ENCODE peak calls at places on chromosome 16, in ten cellular contexts. O is T-helper 1 cell, M is GM04503, R is GM23248, C is NCI-H1092 treated with DMSO at 0.1 percent for 48 hours, Z is IMR-90, T is esophagus squamous epithelium, K is lung, N is BJ, L is NCI-H524. E is an unnamed sample.
A peak's percentile ranks its signal among the peaks of the same experiment; 100 is the strongest.

GRCh38 chr16:3188925-3189825 is 1.2 kb downstream of the OR1F1 start:
- DNase-seq in O (no peak), M (no peak), R (peak; percentile 73), C (peak; percentile 23), Z (peak; percentile 59), T (no peak), K (no peak), N (no peak), L (peak; percentile 80), E (no peak)

GRCh38 chr16:17370233-17371013 is 100.3 kb downstream of the XYLT1 start:
- DNase-seq in O (no peak), M (no peak), R (peak; percentile 62), C (no peak), Z (peak; percentile 69), T (no peak), K (no peak), N (no peak), L (peak; percentile 14), E (no peak)

GRCh38 chr16:89096768-89097527 is 3.3 kb downstream of the ACSF3 start:
- DNase-seq in O (peak; percentile 28), M (no peak), R (no peak), C (no peak), Z (peak; percentile 12), T (no peak), K (no peak), N (no peak), L (no peak), E (no peak)

GRCh38 chr16:4011940-4012629 is 104.2 kb downstream of the ADCY9 start:
- DNase-seq in O (no peak), M (no peak), R (no peak), C (no peak), Z (no peak), T (no peak), K (no peak), N (no peak), L (no peak), E (no peak)

GRCh38 chr16:84115919-84116719 is 623 bp downstream of the MBTPS1 start:
- DNase-seq in O (peak; percentile 60), M (no peak), R (peak; percentile 66), C (peak; percentile 56), Z (peak; percentile 39), T (no peak), K (peak; percentile 44), N (no peak), L (peak; percentile 73), E (no peak)

GRCh38 chr16:87322833-87323726 is 5.9 kb upstream of the C16orf95 start:
- DNase-seq in O (no peak), M (no peak), R (no peak), C (no peak), Z (no peak), T (no peak), K (no peak), N (no peak), L (peak; percentile 41), E (no peak)

GRCh38 chr16:55899857-55900256 is 24.7 kb upstream of the CES5A start:
- DNase-seq in O (no peak), M (no peak), R (no peak), C (no peak), Z (no peak), T (no peak), K (no peak), N (no peak), L (no peak), E (no peak)

GRCh38 chr16:4631444-4631843 is 6.8 kb downstream of the MGRN1 start:
- DNase-seq in O (no peak), M (no peak), R (no peak), C (no peak), Z (no peak), T (no peak), K (no peak), N (no peak), L (no peak), E (no peak)

GRCh38 chr16:68404736-68405345 is 43.5 kb downstream of the SMPD3 start:
- DNase-seq in O (no peak), M (no peak), R (no peak), C (no peak), Z (no peak), T (no peak), K (no peak), N (no peak), L (no peak), E (no peak)

GRCh38 chr16:87828071-87828971 is 41.0 kb downstream of the SLC7A5 start:
- DNase-seq in O (no peak), M (no peak), R (no peak), C (no peak), Z (no peak), T (no peak), K (no peak), N (no peak), L (peak; percentile 39), E (no peak)

GRCh38 chr16:89822188-89823086 is 5.8 kb upstream of the SPIRE2 start:
- DNase-seq in O (no peak), M (no peak), R (no peak), C (peak; percentile 27), Z (no peak), T (no peak), K (no peak), N (no peak), L (peak; percentile 55), E (no peak)

GRCh38 chr16:20566864-20567263 is 9.3 kb downstream of the ACSM2B start:
- DNase-seq in O (no peak), M (no peak), R (no peak), C (no peak), Z (no peak), T (no peak), K (no peak), N (no peak), L (no peak), E (no peak)

GRCh38 chr16:8675183-8676159 is 1.1 kb downstream of the ABAT start:
- DNase-seq in O (peak; percentile 32), M (no peak), R (peak; percentile 14), C (no peak), Z (no peak), T (no peak), K (no peak), N (no peak), L (no peak), E (no peak)

GRCh38 chr16:49564577-49565224 is 191.1 kb downstream of the C16orf78 start:
- DNase-seq in O (no peak), M (no peak), R (peak; percentile 11), C (no peak), Z (no peak), T (no peak), K (no peak), N (no peak), L (peak; percentile 91), E (no peak)

GRCh38 chr16:30609928-30610839 is at the start of gene ZNF689:
- DNase-seq in O (peak; percentile 95), M (peak; percentile 89), R (peak; percentile 97), C (peak; percentile 98), Z (peak; percentile 96), T (peak; percentile 49), K (peak; percentile 93), N (peak; percentile 82), L (peak; percentile 99), E (peak; percentile 72)